ENCODE peak calls at places on chromosomes 5 and 9, in seven cellular contexts. K, J, X, R, Q, B and Y are unnamed samples.

GRCh38 chr5:54291498-54291897 is 18.9 kb downstream of the ARL15 start:
- DNase-seq in K (no peak), J (no peak), X (no peak), R (no peak), Q (no peak), B (no peak), Y (no peak)

GRCh38 chr5:137146402-137146889 is 352.7 kb downstream of the SPOCK1 start:
- DNase-seq in K (peak; percentile 99), J (no peak), X (peak; percentile 89), R (peak; percentile 22), Q (peak; percentile 96), B (no peak), Y (no peak)

GRCh38 chr9:136471802-136472487 is 10.9 kb downstream of the SEC16A start:
- DNase-seq in K (no peak), J (no peak), X (no peak), R (no peak), Q (no peak), B (no peak), Y (no peak)

GRCh38 chr5:77133061-77133758 is 46.1 kb upstream of the ZBED3 start:
- DNase-seq in K (peak; percentile 89), J (no peak), X (peak; percentile 51), R (peak; percentile 68), Q (peak; percentile 96), B (no peak), Y (peak; percentile 92)

GRCh38 chr5:135491552-135492318 is 39.6 kb upstream of the TIFAB start:
- DNase-seq in K (no peak), J (peak; percentile 32), X (peak; percentile 67), R (peak; percentile 13), Q (no peak), B (no peak), Y (no peak)

GRCh38 chr9:95284667-95285066 is 32.8 kb downstream of the FANCC start:
- DNase-seq in K (no peak), J (no peak), X (no peak), R (peak; percentile 31), Q (no peak), B (no peak), Y (no peak)

GRCh38 chr5:1983919-1984695 is 101.4 kb upstream of the IRX4 start:
- DNase-seq in K (no peak), J (no peak), X (no peak), R (no peak), Q (no peak), B (no peak), Y (no peak)

GRCh38 chr5:77972545-77973252 is 196.6 kb upstream of the TBCA start:
- DNase-seq in K (no peak), J (no peak), X (peak; percentile 0), R (no peak), Q (no peak), B (peak; percentile 72), Y (no peak)

GRCh38 chr9:120924698-120925534 is 1.7 kb downstream of the TRAF1 start:
- DNase-seq in K (no peak), J (no peak), X (no peak), R (no peak), Q (no peak), B (no peak), Y (no peak)

GRCh38 chr5:164394686-164395187 is 889.3 kb downstream of the MAT2B start:
- DNase-seq in K (no peak), J (no peak), X (no peak), R (no peak), Q (no peak), B (no peak), Y (no peak)

GRCh38 chr5:64273276-64273675 is 107.6 kb downstream of the RNF180 start:
- DNase-seq in K (no peak), J (no peak), X (no peak), R (no peak), Q (no peak), B (no peak), Y (no peak)